ENCODE peak calls at places on chromosomes 6 and 20, in four cellular contexts. One of them, this sample, is unnamed.

GRCh38 chr6:131627724-131628682 is at the start of gene MED23:
- DNase-seq in GM12878: peak
- DNase-seq in A549: peak
- DNase-seq in K562: peak
- DNase-seq in this sample: peak

GRCh38 chr6:47936820-47937219 is 155.0 kb downstream of the OPN5 start:
- DNase-seq in A549: no peak
- DNase-seq in GM12878: no peak
- DNase-seq in K562: no peak
- DNase-seq in this sample: no peak

GRCh38 chr20:49391404-49392245 is 90.8 kb downstream of the KCNB1 start:
- DNase-seq in K562: no peak
- DNase-seq in A549: no peak
- DNase-seq in GM12878: no peak
- DNase-seq in this sample: no peak

GRCh38 chr20:5191829-5192569 is 65.2 kb downstream of the CDS2 start:
- DNase-seq in K562: peak
- DNase-seq in A549: peak
- DNase-seq in GM12878: peak
- DNase-seq in this sample: peak

GRCh38 chr20:62880147-62880934 is 18.7 kb upstream of the TCFL5 start:
- DNase-seq in K562: no peak
- DNase-seq in A549: no peak
- DNase-seq in GM12878: no peak
- DNase-seq in this sample: no peak

GRCh38 chr6:11729083-11729482 is 49.5 kb downstream of the ADTRP start:
- DNase-seq in A549: no peak
- DNase-seq in GM12878: no peak
- DNase-seq in K562: no peak
- DNase-seq in this sample: no peak

GRCh38 chr6:44161997-44162338 is 3.3 kb downstream of the CAPN11 start:
- DNase-seq in K562: no peak
- DNase-seq in A549: no peak
- DNase-seq in GM12878: no peak
- DNase-seq in this sample: peak

GRCh38 chr20:47786763-47787107 is 1.5 kb upstream of the SULF2 start:
- DNase-seq in A549: no peak
- DNase-seq in GM12878: no peak
- DNase-seq in K562: no peak
- DNase-seq in this sample: no peak

GRCh38 chr20:7950387-7950786 is 10.1 kb upstream of the HAO1 start:
- DNase-seq in K562: no peak
- DNase-seq in A549: no peak
- DNase-seq in GM12878: no peak
- DNase-seq in this sample: no peak

GRCh38 chr6:142071981-142072380 is 60.7 kb upstream of the GJE1 start:
- DNase-seq in GM12878: no peak
- DNase-seq in K562: no peak
- DNase-seq in A549: peak
- DNase-seq in this sample: no peak

GRCh38 chr6:89834884-89835792 is 5.5 kb downstream of the CASP8AP2 start:
- DNase-seq in K562: no peak
- DNase-seq in A549: no peak
- DNase-seq in GM12878: peak
- DNase-seq in this sample: peak

GRCh38 chr6:158863646-158864045 is 44.5 kb upstream of the EZR start:
- DNase-seq in K562: no peak
- DNase-seq in GM12878: no peak
- DNase-seq in A549: no peak
- DNase-seq in this sample: peak

GRCh38 chr20:54416770-54417169 is 58.6 kb upstream of the DOK5 start:
- DNase-seq in K562: no peak
- DNase-seq in A549: no peak
- DNase-seq in GM12878: no peak
- DNase-seq in this sample: no peak

GRCh38 chr20:47785321-47785899 is at the start of gene SULF2:
- DNase-seq in A549: no peak
- DNase-seq in K562: no peak
- DNase-seq in GM12878: no peak
- DNase-seq in this sample: no peak

GRCh38 chr6:142958343-142958742 is 13.4 kb upstream of the HIVEP2 start:
- DNase-seq in GM12878: no peak
- DNase-seq in K562: no peak
- DNase-seq in A549: no peak
- DNase-seq in this sample: no peak

GRCh38 chr20:39032997-39033396 is 70.9 kb downstream of the DHX35 start:
- DNase-seq in GM12878: no peak
- DNase-seq in K562: no peak
- DNase-seq in A549: no peak
- DNase-seq in this sample: no peak

GRCh38 chr6:125421853-125422252 is 120.1 kb upstream of the HDDC2 start:
- DNase-seq in A549: peak
- DNase-seq in K562: peak
- DNase-seq in GM12878: no peak
- DNase-seq in this sample: no peak

GRCh38 chr6:3610206-3610605 is 141.3 kb downstream of the PXDC1 start:
- DNase-seq in A549: peak
- DNase-seq in GM12878: no peak
- DNase-seq in K562: no peak
- DNase-seq in this sample: peak

GRCh38 chr6:106967936-106968555 is 6.5 kb downstream of the CD24 start:
- DNase-seq in K562: no peak
- DNase-seq in A549: no peak
- DNase-seq in GM12878: no peak
- DNase-seq in this sample: no peak

GRCh38 chr6:109961666-109962065 is 16.4 kb upstream of the GPR6 start:
- DNase-seq in A549: no peak
- DNase-seq in GM12878: no peak
- DNase-seq in K562: no peak
- DNase-seq in this sample: no peak

GRCh38 chr6:5979650-5980427 is 26.9 kb downstream of the NRN1 start:
- DNase-seq in GM12878: no peak
- DNase-seq in A549: no peak
- DNase-seq in K562: no peak
- DNase-seq in this sample: peak

GRCh38 chr6:109454483-109455160 is 950 bp downstream of the MICAL1 start:
- DNase-seq in K562: no peak
- DNase-seq in GM12878: peak
- DNase-seq in A549: no peak
- DNase-seq in this sample: peak

GRCh38 chr6:56742122-56742791 is 99.6 kb upstream of the DST start:
- DNase-seq in K562: no peak
- DNase-seq in A549: no peak
- DNase-seq in GM12878: no peak
- DNase-seq in this sample: peak

GRCh38 chr6:161750677-161751076 is 476.8 kb upstream of the AGPAT4 start:
- DNase-seq in K562: no peak
- DNase-seq in GM12878: no peak
- DNase-seq in A549: no peak
- DNase-seq in this sample: no peak

GRCh38 chr6:26478985-26479278 is 21.2 kb upstream of the BTN1A1 start:
- DNase-seq in A549: no peak
- DNase-seq in GM12878: no peak
- DNase-seq in K562: no peak
- DNase-seq in this sample: no peak

GRCh38 chr20:44884907-44885391 is 556 bp upstream of the YWHAB start:
- DNase-seq in K562: no peak
- DNase-seq in GM12878: no peak
- DNase-seq in A549: no peak
- DNase-seq in this sample: no peak

GRCh38 chr6:102114402-102114801 is 720.9 kb downstream of the GRIK2 start:
- DNase-seq in K562: no peak
- DNase-seq in GM12878: no peak
- DNase-seq in A549: peak
- DNase-seq in this sample: no peak

GRCh38 chr20:45432294-45432693 is 16.4 kb downstream of the PIGT start:
- DNase-seq in K562: no peak
- DNase-seq in A549: no peak
- DNase-seq in GM12878: peak
- DNase-seq in this sample: no peak

GRCh38 chr6:119307041-119307440 is 42.5 kb downstream of the MAN1A1 start:
- DNase-seq in K562: no peak
- DNase-seq in A549: no peak
- DNase-seq in GM12878: no peak
- DNase-seq in this sample: no peak

GRCh38 chr20:64163776-64164122 is 503 bp upstream of the MYT1 start:
- DNase-seq in A549: no peak
- DNase-seq in GM12878: no peak
- DNase-seq in K562: no peak
- DNase-seq in this sample: no peak

GRCh38 chr6:112382778-112383177 is 35.6 kb downstream of the RFPL4B start:
- DNase-seq in K562: no peak
- DNase-seq in A549: no peak
- DNase-seq in GM12878: no peak
- DNase-seq in this sample: no peak

GRCh38 chr6:169229611-169230321 is 23.9 kb downstream of the THBS2 start:
- DNase-seq in GM12878: no peak
- DNase-seq in K562: no peak
- DNase-seq in A549: no peak
- DNase-seq in this sample: no peak
- TF ChIP-seq ELK1 in GM12878: no peak
- TF ChIP-seq ELK1 in K562: no peak
- TF ChIP-seq ELK1 in A549: no peak
- TF ChIP-seq ELK1 in this sample: no peak

GRCh38 chr6:138736640-138737039 is 36.9 kb upstream of the CCDC28A start:
- DNase-seq in K562: no peak
- DNase-seq in GM12878: no peak
- DNase-seq in A549: no peak
- DNase-seq in this sample: peak
- TF ChIP-seq ELK1 in K562: no peak
- TF ChIP-seq ELK1 in GM12878: no peak
- TF ChIP-seq ELK1 in A549: no peak
- TF ChIP-seq ELK1 in this sample: no peak

GRCh38 chr6:71489736-71490135 is 201.1 kb downstream of the OGFRL1 start:
- DNase-seq in A549: peak
- DNase-seq in GM12878: no peak
- DNase-seq in K562: no peak
- DNase-seq in this sample: peak
- TF ChIP-seq ELK1 in A549: no peak
- TF ChIP-seq ELK1 in GM12878: no peak
- TF ChIP-seq ELK1 in K562: no peak
- TF ChIP-seq ELK1 in this sample: no peak

DNA sequence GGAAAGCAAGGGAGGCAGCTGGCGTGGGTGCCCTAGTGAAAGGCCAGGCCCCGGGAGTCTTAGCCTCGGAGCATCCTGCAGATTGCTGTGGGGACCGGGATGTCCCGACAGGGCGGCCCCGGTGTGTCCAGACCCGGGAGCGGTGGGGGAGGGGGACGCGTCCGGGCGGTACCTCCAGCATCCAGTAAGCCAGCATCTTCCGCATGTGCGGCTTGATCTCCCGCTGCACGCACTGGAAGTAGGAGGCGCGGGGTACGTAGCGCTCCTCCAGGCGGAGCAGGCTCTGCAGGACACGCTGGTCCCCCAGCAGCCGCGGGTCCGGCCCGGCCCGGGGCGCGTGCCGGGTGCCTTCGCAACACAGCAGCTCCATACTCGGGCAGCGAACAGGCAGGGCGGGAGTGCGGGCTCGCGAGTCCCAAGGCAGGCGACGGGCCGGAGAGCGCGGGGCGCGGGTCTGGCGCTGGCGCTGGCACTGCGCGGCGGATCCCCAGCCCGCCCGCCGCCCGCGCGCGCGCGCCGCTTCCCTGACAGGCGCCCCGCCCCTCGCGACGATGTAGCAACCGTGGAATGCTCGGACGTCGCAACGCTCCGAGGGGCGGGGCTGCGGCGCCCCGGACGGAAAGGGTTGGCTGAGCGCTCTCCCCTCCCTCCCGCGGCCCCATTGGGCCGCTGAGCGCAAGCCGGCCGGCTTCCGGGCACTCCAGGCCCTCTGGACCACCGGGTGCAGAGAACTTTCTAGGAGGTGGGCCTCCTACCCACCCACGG is at the start of gene CCND3:
- DNase-seq in GM12878: peak
- DNase-seq in K562: peak
- DNase-seq in A549: peak
- DNase-seq in this sample: peak
- TF ChIP-seq ELK1 in GM12878: no peak
- TF ChIP-seq ELK1 in K562: no peak
- TF ChIP-seq ELK1 in A549: no peak
- TF ChIP-seq ELK1 in this sample: no peak

GRCh38 chr6:40962241-40962640 is 76.8 kb downstream of the UNC5CL start:
- DNase-seq in GM12878: peak
- DNase-seq in K562: no peak
- DNase-seq in A549: peak
- DNase-seq in this sample: peak
- TF ChIP-seq ELK1 in GM12878: no peak
- TF ChIP-seq ELK1 in K562: no peak
- TF ChIP-seq ELK1 in A549: no peak
- TF ChIP-seq ELK1 in this sample: no peak

GRCh38 chr6:150005761-150006651 is 19.3 kb downstream of the RAET1L start:
- DNase-seq in GM12878: no peak
- DNase-seq in A549: no peak
- DNase-seq in K562: no peak
- DNase-seq in this sample: no peak

GRCh38 chr6:150004101-150004782 is 21.1 kb downstream of the RAET1L start:
- DNase-seq in A549: no peak
- DNase-seq in GM12878: no peak
- DNase-seq in K562: no peak
- DNase-seq in this sample: no peak

GRCh38 chr6:150008588-150008987 is 16.7 kb downstream of the RAET1L start:
- DNase-seq in GM12878: no peak
- DNase-seq in K562: peak
- DNase-seq in A549: no peak
- DNase-seq in this sample: no peak

GRCh38 chr6:150004783-150005717 is 20.3 kb downstream of the RAET1L start:
- DNase-seq in GM12878: no peak
- DNase-seq in A549: peak
- DNase-seq in K562: peak
- DNase-seq in this sample: peak

DNA sequence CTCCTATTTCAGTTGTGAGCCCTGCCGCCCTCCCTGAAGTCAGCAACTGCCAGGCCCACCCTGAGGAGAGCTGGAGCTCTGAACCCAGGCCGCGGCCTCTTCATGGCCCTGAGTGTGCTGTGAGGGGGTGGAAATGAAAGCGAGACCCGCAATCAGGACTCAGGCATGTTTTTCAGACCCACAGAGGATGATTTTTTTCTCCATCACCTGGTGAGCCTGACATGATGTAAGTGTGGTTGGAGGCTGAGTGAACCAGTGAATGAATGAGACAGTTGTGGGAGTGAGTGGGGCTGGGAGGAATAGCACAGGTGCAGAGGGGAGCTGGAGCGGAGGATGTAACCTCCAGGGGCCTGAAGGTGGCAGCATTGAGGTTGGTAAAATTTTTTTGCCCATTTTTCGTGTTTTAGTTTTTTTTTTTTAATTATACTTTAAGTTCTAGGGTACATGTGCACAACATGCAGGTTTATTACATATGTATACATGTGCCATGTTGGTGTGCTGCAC is 18.3 kb downstream of the RAET1L start:
- DNase-seq in A549: peak
- DNase-seq in GM12878: no peak
- DNase-seq in K562: peak
- DNase-seq in this sample: peak
- TF ChIP-seq ELK1 in A549: no peak
- TF ChIP-seq ELK1 in GM12878: no peak
- TF ChIP-seq ELK1 in K562: no peak
- TF ChIP-seq ELK1 in this sample: no peak

This sample was measured in IMR-90.